ENCODE peak calls at places on chromosomes 6 and 20, in five cellular contexts. V, N, Y, E and W are unnamed samples.

GRCh38 chr6:11315743-11316437 is 83.4 kb upstream of the NEDD9 start:
- ATAC-seq in V (no peak), N (no peak), Y (no peak), E (peak), W (peak)

GRCh38 chr6:100780648-100781047 is 100.5 kb downstream of the ASCC3 start:
- ATAC-seq in V (no peak), N (no peak), Y (no peak), E (no peak), W (no peak)

GRCh38 chr6:45174045-45174444 is 154.1 kb upstream of the RUNX2 start:
- ATAC-seq in V (no peak), N (no peak), Y (no peak), E (no peak), W (no peak)

GRCh38 chr6:134543128-134543527 is 225.2 kb upstream of the SGK1 start:
- ATAC-seq in V (no peak), N (no peak), Y (no peak), E (no peak), W (no peak)

GRCh38 chr20:11389188-11389587 is 528.5 kb upstream of the BTBD3 start:
- ATAC-seq in V (no peak), N (no peak), Y (no peak), E (no peak), W (no peak)

GRCh38 chr6:25232478-25232877 is 46.7 kb upstream of the CARMIL1 start:
- ATAC-seq in V (no peak), N (no peak), Y (no peak), E (no peak), W (no peak)

GRCh38 chr6:160007118-160007517 is 38.2 kb downstream of the IGF2R start:
- ATAC-seq in V (peak), N (no peak), Y (no peak), E (no peak), W (no peak)

GRCh38 chr6:75849329-75850025 is 100.4 kb downstream of the MYO6 start:
- ATAC-seq in V (no peak), N (no peak), Y (no peak), E (no peak), W (no peak)

GRCh38 chr20:18405826-18406225 is 61.0 kb downstream of the DZANK1 start:
- ATAC-seq in V (no peak), N (peak), Y (no peak), E (no peak), W (no peak)

GRCh38 chr6:32602403-32602802 is 12.8 kb upstream of the HLA-DRB1 start:
- ATAC-seq in V (no peak), N (no peak), Y (no peak), E (no peak), W (no peak)

GRCh38 chr6:6678185-6678671 is 89.7 kb downstream of the LY86 start:
- ATAC-seq in V (no peak), N (peak), Y (peak), E (peak), W (peak)

GRCh38 chr6:53814353-53814752 is 19.5 kb downstream of the LRRC1 start:
- ATAC-seq in V (no peak), N (peak), Y (no peak), E (no peak), W (no peak)

GRCh38 chr6:154302111-154302752 is 54.4 kb downstream of the IPCEF1 start:
- ATAC-seq in V (peak), N (no peak), Y (peak), E (peak), W (no peak)

GRCh38 chr6:156185113-156185512 is 592.1 kb upstream of the ARID1B start:
- ATAC-seq in V (no peak), N (no peak), Y (no peak), E (no peak), W (no peak)

GRCh38 chr20:60469829-60470228 is 511.6 kb downstream of the CDH26 start:
- ATAC-seq in V (no peak), N (no peak), Y (no peak), E (no peak), W (no peak)

GRCh38 chr6:158709809-158710208 is 60.0 kb downstream of the SYTL3 start:
- ATAC-seq in V (no peak), N (no peak), Y (no peak), E (no peak), W (no peak)

GRCh38 chr20:63321148-63321831 is 28.3 kb downstream of the COL20A1 start:
- ATAC-seq in V (no peak), N (peak), Y (peak), E (peak), W (peak)

GRCh38 chr6:125699591-125699990 is 49.8 kb upstream of the HEY2 start:
- ATAC-seq in V (no peak), N (no peak), Y (no peak), E (no peak), W (no peak)

GRCh38 chr20:11204926-11205768 is 531.3 kb upstream of the JAG1 start:
- ATAC-seq in V (peak), N (peak), Y (no peak), E (peak), W (peak)

GRCh38 chr6:148739822-148740128 is 7.1 kb upstream of the UST start:
- ATAC-seq in V (no peak), N (no peak), Y (no peak), E (peak), W (no peak)

GRCh38 chr6:153117986-153118886 is 12.8 kb downstream of the RGS17 start:
- ATAC-seq in V (peak), N (no peak), Y (no peak), E (peak), W (no peak)

GRCh38 chr6:144776031-144776819 is 491.1 kb downstream of the UTRN start:
- ATAC-seq in V (no peak), N (peak), Y (no peak), E (no peak), W (no peak)
- TF ChIP-seq POLR2AphosphoS5 in V (no peak), N (no peak), Y (no peak), E (no peak), W (no peak)

GRCh38 chr6:109009761-109010612 is 84.7 kb downstream of the SESN1 start:
- ATAC-seq in V (peak), N (peak), Y (peak), E (peak), W (peak)

GRCh38 chr6:109010703-109011102 is 83.9 kb downstream of the SESN1 start:
- ATAC-seq in V (no peak), N (no peak), Y (no peak), E (no peak), W (no peak)

GRCh38 chr6:109008537-109008950 is 86.1 kb downstream of the SESN1 start:
- ATAC-seq in V (peak), N (peak), Y (peak), E (peak), W (peak)

GRCh38 chr6:109008061-109008460 is 86.6 kb downstream of the SESN1 start:
- ATAC-seq in V (peak), N (no peak), Y (no peak), E (no peak), W (no peak)

DNA sequence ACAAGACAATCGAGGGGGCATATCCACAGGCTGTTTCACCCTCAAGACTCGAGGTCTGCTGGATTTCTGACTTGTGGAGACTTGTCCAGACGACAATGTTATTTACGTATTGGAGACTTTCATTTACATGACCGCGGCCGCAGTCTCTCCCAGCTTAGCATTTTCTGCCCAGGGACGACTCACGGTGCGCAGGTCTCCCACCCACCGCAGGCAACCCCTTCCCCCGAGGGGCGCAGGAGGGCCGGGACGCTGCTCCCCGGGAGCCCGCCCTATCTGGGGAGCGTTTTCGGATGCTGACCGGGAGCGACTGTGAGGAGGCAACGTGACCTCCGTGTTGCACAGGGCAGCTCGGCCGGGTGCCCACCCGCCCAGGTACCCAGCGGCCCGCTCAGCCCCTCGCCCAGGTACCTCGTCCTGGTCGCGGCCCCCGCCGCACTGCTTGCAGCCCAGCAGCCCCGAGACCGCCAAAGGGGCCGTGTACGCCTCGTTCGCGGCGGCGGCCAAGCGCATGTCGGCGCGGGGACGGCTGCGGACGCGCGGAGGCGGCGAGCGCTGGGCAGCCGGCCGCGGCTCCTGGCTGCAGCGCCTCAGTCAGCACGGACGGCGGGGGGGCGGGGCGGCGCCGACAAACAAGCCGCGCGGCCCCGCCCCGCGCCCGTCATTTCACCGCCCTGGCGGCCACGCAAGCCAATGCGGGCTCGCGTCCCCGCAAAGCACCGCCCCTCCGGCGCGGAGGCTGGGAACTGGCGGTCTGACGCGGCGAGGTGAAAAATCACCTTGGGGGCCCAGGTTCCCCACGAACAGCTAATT is 85.5 kb downstream of the SESN1 start:
- ATAC-seq in V (peak), N (peak), Y (peak), E (peak), W (peak)
- TF ChIP-seq EP300 in V (no peak), N (no peak), Y (no peak), E (no peak), W (no peak)

GRCh38 chr6:44004136-44004535 is 123.1 kb downstream of the MRPL14 start:
- ATAC-seq in V (no peak), N (no peak), Y (no peak), E (no peak), W (no peak)

GRCh38 chr6:44006123-44006871 is 121.0 kb downstream of the MRPL14 start:
- ATAC-seq in V (no peak), N (peak), Y (peak), E (no peak), W (no peak)

GRCh38 chr6:44003345-44004061 is 123.7 kb downstream of the MRPL14 start:
- ATAC-seq in V (peak), N (peak), Y (no peak), E (no peak), W (no peak)

GRCh38 chr6:44005507-44005903 is 121.7 kb downstream of the MRPL14 start:
- ATAC-seq in V (no peak), N (no peak), Y (no peak), E (no peak), W (no peak)

GRCh38 chr6:44004625-44005506 is 122.4 kb downstream of the MRPL14 start:
- ATAC-seq in V (peak), N (peak), Y (no peak), E (no peak), W (no peak)
- TF ChIP-seq CTCF in V (peak), N (peak), Y (peak), E (no peak), W (no peak)

GRCh38 chr20:48684501-48685041 is 143.2 kb downstream of the PREX1 start:
- ATAC-seq in V (no peak), N (no peak), Y (no peak), E (no peak), W (no peak)
- TF ChIP-seq POLR2AphosphoS5 in V (no peak), N (no peak), Y (no peak), E (no peak), W (no peak)

GRCh38 chr6:36196049-36196879 is at the start of gene BRPF3:
- ATAC-seq in V (peak), N (peak), Y (peak), E (peak), W (peak)

GRCh38 chr6:36197739-36198221 is 1.2 kb downstream of the BRPF3 start:
- ATAC-seq in V (no peak), N (no peak), Y (no peak), E (no peak), W (no peak)

GRCh38 chr6:36196880-36197548 is 470 bp downstream of the BRPF3 start:
- ATAC-seq in V (peak), N (peak), Y (peak), E (peak), W (peak)

GRCh38 chr6:36198986-36199385 is 2.4 kb downstream of the BRPF3 start:
- ATAC-seq in V (no peak), N (no peak), Y (no peak), E (no peak), W (no peak)

GRCh38 chr6:36195471-36196048 is 984 bp upstream of the BRPF3 start:
- ATAC-seq in V (no peak), N (no peak), Y (no peak), E (no peak), W (no peak)
- TF ChIP-seq EP300 in V (no peak), N (no peak), Y (no peak), E (no peak), W (no peak)

GRCh38 chr20:33668087-33668790 is 1.5 kb downstream of the ACTL10 start:
- ATAC-seq in V (peak), N (peak), Y (peak), E (no peak), W (no peak)
- TF ChIP-seq CTCF in V (peak), N (peak), Y (peak), E (no peak), W (no peak)

GRCh38 chr6:129667621-129668020 is 42.4 kb downstream of the ARHGAP18 start:
- ATAC-seq in V (no peak), N (no peak), Y (peak), E (no peak), W (no peak)
- TF ChIP-seq POLR2AphosphoS5 in V (no peak), N (no peak), Y (no peak), E (no peak), W (no peak)